ENCODE peak calls at places on chromosomes 7 and 10, in ten cellular contexts. H is T-helper 2 cell; U is A172; W is fibroblast of pulmonary artery; Q is prostate gland; O is naive thymus-derived CD4-positive, alpha-beta T cell; F is left ventricle myocardium inferior; P is tibial nerve; S is activated T-helper 9 cell treated with anti-CD3 and anti-CD28 coated beads, Interleukin-2, amount 50 U/mL, for 16 hours; N is fibroblast of the aortic adventitia. M is an unnamed sample.

GRCh38 chr7:16923019-16923418 is 41.2 kb upstream of the AGR3 start:
- DNase-seq in U (no peak), O (no peak), N (peak), F (no peak), Q (no peak), W (no peak), H (no peak), S (no peak), P (no peak), M (no peak)

GRCh38 chr7:157555308-157555707 is 218.5 kb downstream of the DNAJB6 start:
- DNase-seq in S (no peak), W (peak), N (no peak), P (no peak), H (no peak), F (no peak), O (no peak), U (peak), Q (no peak), M (peak)

GRCh38 chr10:11525503-11525902 is 85.9 kb downstream of the USP6NL start:
- DNase-seq in F (peak), U (no peak), W (peak), Q (no peak), P (peak), H (no peak), S (no peak), N (peak), O (no peak), M (no peak)

GRCh38 chr10:58175990-58176910 is 91.4 kb downstream of the IPMK start:
- DNase-seq in N (peak), S (no peak), P (no peak), F (no peak), H (no peak), O (no peak), W (peak), U (peak), Q (no peak), M (no peak)

GRCh38 chr10:28796606-28797512 is 119.5 kb downstream of the BAMBI start:
- DNase-seq in H (no peak), P (no peak), W (peak), F (peak), S (no peak), U (peak), Q (no peak), O (no peak), N (peak), M (peak)

GRCh38 chr7:71131256-71131752 is 640 bp upstream of the GALNT17 start:
- DNase-seq in S (no peak), W (no peak), P (peak), N (no peak), F (peak), U (no peak), Q (peak), H (no peak), O (no peak), M (no peak)

GRCh38 chr10:93222211-93222754 is 148.6 kb downstream of the CYP26A1 start:
- DNase-seq in N (no peak), P (no peak), H (no peak), F (no peak), O (no peak), U (no peak), Q (no peak), S (no peak), W (no peak), M (no peak)

GRCh38 chr10:58967551-58968418 is 208.7 kb upstream of the PHYHIPL start:
- DNase-seq in S (no peak), U (peak), Q (peak), N (no peak), H (no peak), O (no peak), W (no peak), F (peak), P (no peak), M (peak)

GRCh38 chr7:471191-471865 is 48.3 kb downstream of the PDGFA start:
- DNase-seq in F (no peak), P (no peak), H (no peak), O (no peak), W (no peak), N (no peak), U (no peak), S (no peak), Q (no peak), M (no peak)